ENCODE peak calls at places on chromosomes 6 and 20, in seven cellular contexts. B, I, Z, A, X, C and P are unnamed samples.

GRCh38 chr6:63805808-63806572 is 170.4 kb downstream of the PHF3 start:
- DNase-seq in C (no peak), Z (peak; percentile 62), I (peak; percentile 95), X (no peak), A (no peak), B (peak; percentile 86), P (no peak)

GRCh38 chr6:130670142-130670541 is 157.1 kb upstream of the SMLR1 start:
- DNase-seq in B (no peak), I (no peak), C (no peak), Z (no peak), X (no peak), A (no peak), P (no peak)

GRCh38 chr6:78832091-78832808 is 35.1 kb upstream of the IRAK1BP1 start:
- DNase-seq in X (no peak), I (no peak), C (no peak), B (no peak), Z (no peak), A (no peak), P (no peak)

GRCh38 chr20:21508230-21509078 is 5.4 kb downstream of the NKX2-2 start:
- DNase-seq in X (no peak), A (no peak), Z (no peak), I (no peak), B (no peak), C (no peak), P (peak; percentile 77)

GRCh38 chr6:44053760-44054556 is 73.3 kb downstream of the MRPL14 start:
- DNase-seq in C (no peak), B (no peak), X (no peak), I (peak; percentile 87), A (no peak), Z (no peak), P (no peak)

GRCh38 chr6:170367241-170367640 is 60.7 kb downstream of the FAM120B start:
- DNase-seq in I (peak; percentile 14), C (no peak), Z (no peak), X (no peak), B (no peak), A (no peak), P (no peak)

GRCh38 chr6:30894935-30895334 is 10.6 kb downstream of the DDR1 start:
- DNase-seq in I (no peak), C (no peak), X (no peak), A (no peak), Z (no peak), B (no peak), P (no peak)

GRCh38 chr6:13814938-13815575 is 700 bp upstream of the MCUR1 start:
- DNase-seq in A (no peak), X (no peak), I (no peak), Z (no peak), C (no peak), B (no peak), P (no peak)

GRCh38 chr6:18352001-18352400 is 35.1 kb upstream of the RNF144B start:
- DNase-seq in X (no peak), A (no peak), Z (no peak), C (no peak), B (no peak), I (peak; percentile 35), P (no peak)

GRCh38 chr6:93304514-93304913 is 114.8 kb downstream of the EPHA7 start:
- DNase-seq in B (no peak), C (no peak), I (no peak), X (no peak), A (no peak), Z (no peak), P (no peak)

GRCh38 chr6:163354779-163355431 is 59.6 kb upstream of the QKI start:
- DNase-seq in X (no peak), Z (no peak), C (peak; percentile 29), I (peak; percentile 28), A (peak; percentile 67), B (no peak), P (no peak)

GRCh38 chr20:16243470-16243869 is 329.8 kb downstream of the KIF16B start:
- DNase-seq in A (no peak), I (no peak), B (no peak), X (no peak), C (no peak), Z (no peak), P (peak; percentile 36)

GRCh38 chr20:39775110-39775509 is 813.0 kb downstream of the DHX35 start:
- DNase-seq in B (no peak), I (no peak), C (no peak), Z (no peak), A (peak; percentile 79), X (peak; percentile 92), P (no peak)

GRCh38 chr6:106997392-106998257 is 23.1 kb upstream of the CD24 start:
- DNase-seq in X (no peak), A (no peak), C (peak; percentile 78), I (peak; percentile 51), Z (peak; percentile 76), B (peak; percentile 66), P (no peak)

GRCh38 chr20:47146703-47147102 is 209.8 kb downstream of the ZMYND8 start:
- DNase-seq in A (no peak), X (no peak), B (no peak), I (peak; percentile 73), Z (no peak), C (no peak), P (no peak)

GRCh38 chr20:25221592-25222460 is 26.1 kb upstream of the PYGB start:
- DNase-seq in C (no peak), Z (no peak), I (no peak), B (no peak), X (peak; percentile 82), A (peak; percentile 43), P (no peak)

GRCh38 chr6:144055121-144055931 is 40.0 kb downstream of the SF3B5 start:
- DNase-seq in Z (no peak), B (no peak), X (no peak), A (no peak), C (peak; percentile 65), I (no peak), P (no peak)

GRCh38 chr6:71252407-71252806 is 36.2 kb upstream of the OGFRL1 start:
- DNase-seq in B (no peak), A (no peak), C (no peak), I (no peak), X (no peak), Z (no peak), P (no peak)

GRCh38 chr6:119349041-119349340 is 570 bp downstream of the MAN1A1 start:
- DNase-seq in Z (no peak), X (no peak), A (no peak), B (no peak), I (no peak), C (peak; percentile 16), P (no peak)

GRCh38 chr6:40466986-40467584 is 120.1 kb downstream of the LRFN2 start:
- DNase-seq in I (no peak), X (no peak), A (no peak), B (no peak), C (no peak), Z (no peak), P (no peak)

GRCh38 chr6:170257376-170257775 is 33.5 kb downstream of the DLL1 start:
- DNase-seq in C (no peak), A (no peak), Z (no peak), I (no peak), B (no peak), X (no peak), P (no peak)

GRCh38 chr6:50663806-50664205 is 49.5 kb upstream of the TFAP2D start:
- DNase-seq in A (no peak), I (no peak), C (no peak), Z (no peak), B (no peak), X (no peak), P (no peak)

GRCh38 chr20:34037767-34038166 is 44.1 kb downstream of the RALY start:
- DNase-seq in C (no peak), I (peak; percentile 77), A (peak; percentile 24), X (no peak), B (no peak), Z (peak; percentile 23), P (no peak)

DNA sequence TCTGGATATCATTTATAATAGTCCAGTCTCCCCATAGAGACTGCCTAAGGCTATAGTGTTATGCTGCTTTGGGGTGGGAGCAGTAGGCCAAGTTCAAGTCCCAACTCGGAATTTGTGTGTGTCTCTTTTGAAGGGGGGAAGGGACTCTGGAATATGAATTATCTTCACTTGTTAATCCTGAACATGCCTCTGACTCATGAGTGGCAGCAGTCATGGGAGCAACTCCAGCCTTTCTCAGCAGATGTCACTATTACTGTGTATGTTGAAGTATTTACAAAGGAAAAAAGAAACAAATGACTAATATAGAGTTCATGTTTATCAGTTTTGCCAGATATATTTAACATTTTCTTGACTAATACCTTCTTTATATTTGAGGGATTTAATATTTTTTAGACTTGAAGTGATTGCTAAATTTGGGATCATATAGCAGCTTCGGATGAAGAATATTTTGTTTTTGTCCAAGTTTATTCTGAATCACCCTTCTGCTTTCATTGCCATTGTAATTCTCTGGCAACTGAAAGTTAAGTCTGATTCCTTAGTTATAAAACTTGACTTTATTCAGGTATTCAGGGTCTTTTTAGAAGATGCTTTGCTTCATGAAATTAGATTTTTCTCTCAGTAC is 23.4 kb downstream of the FAM217A start:
- DNase-seq in X (no peak), B (peak; percentile 70), I (peak; percentile 89), C (no peak), Z (peak; percentile 74), A (no peak), P (no peak)
- TF ChIP-seq CTCF in X (no peak), B (peak; percentile 57), I (peak; percentile 72), C (no peak), Z (peak; percentile 69), A (peak; percentile 61), P (peak; percentile 74)

GRCh38 chr20:49909499-49910339 is 5.6 kb downstream of the SPATA2 start:
- DNase-seq in B (no peak), I (no peak), X (no peak), C (no peak), Z (peak; percentile 68), A (peak; percentile 63), P (no peak)
- TF ChIP-seq CTCF in B (no peak), I (no peak), X (no peak), C (no peak), Z (peak; percentile 30), A (peak; percentile 57), P (no peak)

DNA sequence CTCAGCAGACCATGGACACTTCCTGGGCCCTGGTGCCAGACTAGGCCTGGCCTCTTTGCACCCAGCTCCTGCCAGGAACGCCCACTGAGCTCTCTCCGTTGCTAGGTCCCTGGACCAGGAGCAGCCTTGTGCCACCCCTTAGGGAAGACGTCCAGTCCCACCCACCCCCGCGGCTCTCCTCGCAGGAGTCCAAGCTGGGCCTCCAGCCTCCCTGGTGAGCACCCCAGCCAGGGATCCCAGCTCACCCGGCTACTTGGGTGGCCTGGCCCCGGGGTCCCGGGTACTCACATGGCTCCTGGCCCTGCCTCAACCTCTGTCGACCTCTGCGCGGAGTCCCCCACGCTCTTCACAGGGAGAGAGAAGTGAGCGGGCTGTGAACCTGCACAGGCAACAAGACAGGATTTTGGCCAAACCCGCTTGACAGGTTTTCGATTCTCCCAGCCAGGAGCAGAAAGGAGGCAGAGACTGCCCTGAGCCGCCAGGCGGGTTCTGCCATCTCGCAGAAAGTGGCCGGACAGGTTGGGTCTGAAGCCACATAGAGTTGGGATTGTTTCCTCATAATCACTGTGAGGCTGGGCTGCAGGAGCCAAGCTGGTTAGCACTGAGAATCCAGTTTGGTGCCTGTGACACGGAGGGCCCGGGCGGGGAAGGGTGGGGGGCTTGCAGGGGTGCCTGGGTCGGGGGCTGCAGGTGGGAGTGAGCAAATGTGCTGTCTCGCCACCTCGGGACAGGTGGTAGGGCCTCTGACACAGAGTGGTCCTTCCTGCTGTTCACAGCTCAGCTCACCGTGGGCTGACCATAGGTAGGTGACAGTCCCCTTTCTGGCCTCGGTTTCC is at the start of gene RBBP8NL:
- DNase-seq in X (peak; percentile 93), C (no peak), Z (peak; percentile 88), I (no peak), A (no peak), B (no peak), P (no peak)
- TF ChIP-seq CTCF in X (no peak), C (no peak), Z (peak; percentile 8), I (no peak), A (no peak), B (no peak), P (no peak)

GRCh38 chr6:167987396-167987795 is 10.1 kb upstream of the KIF25 start:
- DNase-seq in B (no peak), A (no peak), X (peak; percentile 69), I (no peak), C (no peak), Z (no peak), P (peak; percentile 77)
- TF ChIP-seq CTCF in B (no peak), A (no peak), X (no peak), I (no peak), C (no peak), Z (no peak), P (no peak)